ENCODE peak calls at places on chromosome 3, in nine cellular contexts. S is endothelial cell; W is dorsolateral prefrontal cortex; C is activated T-helper 1 cell treated with anti-CD3 and anti-CD28 coated beads, Interleukin-2, amount 50 U/mL, for 16 hours; F is lower leg skin; J is kidney glomerular epithelial cell; H is ELR; Y is mesothelial cell of epicardium; P is HL-60. D is an unnamed sample.

GRCh38 chr3:18870642-18871041 is 277.7 kb upstream of the KCNH8 start:
- DNase-seq in W (no peak), F (no peak), S (no peak), H (no peak), Y (no peak), J (no peak), P (no peak), C (no peak), D (no peak)

GRCh38 chr3:39388741-39389248 is 5.6 kb downstream of the SLC25A38 start:
- DNase-seq in C (no peak), S (no peak), P (no peak), J (no peak), F (no peak), W (no peak), Y (no peak), H (no peak), D (no peak)

GRCh38 chr3:129506272-129506742 is 22.1 kb upstream of the RHO start:
- DNase-seq in P (no peak), F (no peak), S (no peak), H (no peak), W (no peak), J (peak; percentile 8), Y (no peak), C (no peak), D (no peak)

GRCh38 chr3:159069076-159069475 is 267.2 kb downstream of the MFSD1 start:
- DNase-seq in Y (no peak), H (no peak), J (no peak), W (no peak), P (no peak), S (no peak), C (no peak), F (no peak), D (no peak)

GRCh38 chr3:126057936-126058335 is 26.0 kb downstream of the SLC41A3 start:
- DNase-seq in F (no peak), W (no peak), C (no peak), S (no peak), P (no peak), J (no peak), Y (no peak), H (no peak), D (no peak)

GRCh38 chr3:53236112-53236841 is 19.5 kb downstream of the TKT start:
- DNase-seq in H (peak; percentile 91), P (peak; percentile 79), Y (no peak), F (no peak), W (peak; percentile 56), S (peak; percentile 49), C (no peak), J (peak; percentile 57), D (peak; percentile 85)

GRCh38 chr3:40268708-40269524 is 40.6 kb upstream of the EIF1B start:
- DNase-seq in J (no peak), Y (no peak), H (no peak), W (no peak), C (no peak), S (no peak), F (no peak), P (no peak), D (no peak)

GRCh38 chr3:67196677-67197076 is 198.6 kb downstream of the KBTBD8 start:
- DNase-seq in Y (no peak), S (no peak), J (no peak), F (no peak), P (no peak), C (no peak), H (no peak), W (no peak), D (no peak)

GRCh38 chr3:14187059-14187458 is 8.4 kb downstream of the LSM3 start:
- DNase-seq in P (no peak), S (no peak), H (no peak), Y (no peak), F (no peak), J (no peak), W (no peak), C (no peak), D (no peak)

GRCh38 chr3:186213946-186214345 is 105.1 kb upstream of the ETV5 start:
- DNase-seq in W (no peak), S (no peak), J (no peak), F (no peak), P (no peak), Y (no peak), C (no peak), H (peak; percentile 44), D (peak; percentile 67)

GRCh38 chr3:104906001-104906639 is 460.6 kb upstream of the ALCAM start:
- DNase-seq in S (no peak), W (no peak), Y (no peak), C (no peak), H (no peak), P (no peak), F (no peak), J (no peak), D (no peak)

GRCh38 chr3:146160964-146161724 is at the start of gene PLOD2:
- DNase-seq in Y (peak; percentile 55), H (peak; percentile 92), W (peak; percentile 29), J (peak; percentile 89), C (no peak), F (peak; percentile 38), S (peak; percentile 75), P (no peak), D (peak; percentile 97)

GRCh38 chr3:13307041-13307440 is 113.1 kb downstream of the NUP210 start:
- DNase-seq in F (no peak), W (no peak), S (no peak), Y (no peak), C (no peak), H (no peak), J (no peak), P (no peak), D (no peak)

GRCh38 chr3:187292186-187292585 is 649 bp upstream of the MASP1 start:
- DNase-seq in F (no peak), H (peak; percentile 15), S (no peak), J (no peak), C (no peak), Y (no peak), W (no peak), P (no peak), D (no peak)

GRCh38 chr3:20145874-20146273 is 40.1 kb downstream of the SGO1 start:
- DNase-seq in H (no peak), Y (no peak), C (no peak), S (no peak), F (no peak), P (no peak), W (no peak), J (no peak), D (no peak)

GRCh38 chr3:63528325-63529000 is 124.0 kb upstream of the SNTN start:
- DNase-seq in H (no peak), S (no peak), Y (no peak), F (no peak), J (no peak), W (no peak), P (no peak), C (no peak), D (no peak)

GRCh38 chr3:68893600-68894239 is 38.6 kb downstream of the TAFA4 start:
- DNase-seq in J (peak; percentile 14), W (no peak), F (no peak), S (no peak), P (peak; percentile 3), C (no peak), Y (no peak), H (peak; percentile 42), D (peak; percentile 14)

GRCh38 chr3:126125781-126126251 is 41.9 kb upstream of the SLC41A3 start:
- DNase-seq in S (no peak), C (no peak), H (no peak), Y (no peak), F (no peak), J (no peak), P (no peak), W (no peak), D (no peak)

GRCh38 chr3:46703013-46703520 is 1.9 kb downstream of the TMIE start:
- DNase-seq in F (no peak), S (no peak), W (no peak), H (no peak), J (no peak), Y (no peak), P (no peak), C (no peak), D (no peak)

GRCh38 chr3:114216186-114216970 is 21.0 kb downstream of the ZNF80 start:
- DNase-seq in Y (no peak), P (no peak), F (no peak), H (no peak), S (no peak), W (no peak), J (peak; percentile 54), C (no peak), D (peak; percentile 22)

GRCh38 chr3:73490453-73491311 is 134.1 kb downstream of the PDZRN3 start:
- DNase-seq in H (no peak), C (no peak), Y (no peak), F (no peak), S (no peak), P (no peak), J (peak; percentile 24), W (no peak), D (peak; percentile 30)

GRCh38 chr3:38019658-38020341 is 9.6 kb downstream of the PLCD1 start:
- DNase-seq in J (no peak), F (no peak), C (no peak), H (no peak), P (no peak), W (no peak), Y (no peak), S (no peak), D (no peak)

GRCh38 chr3:87167634-87168456 is 59.3 kb upstream of the CHMP2B start:
- DNase-seq in P (peak; percentile 20), Y (no peak), J (peak; percentile 18), F (peak; percentile 25), W (no peak), H (peak; percentile 75), C (no peak), S (peak; percentile 41), D (peak; percentile 52)

GRCh38 chr3:94310736-94311135 is 247.9 kb downstream of the NSUN3 start:
- DNase-seq in C (no peak), W (no peak), Y (no peak), H (no peak), F (no peak), S (no peak), J (no peak), P (no peak), D (no peak)

GRCh38 chr3:13111173-13111873 is 38.1 kb upstream of the IQSEC1 start:
- DNase-seq in F (no peak), J (no peak), S (no peak), W (no peak), Y (no peak), P (no peak), H (no peak), C (no peak), D (no peak)

GRCh38 chr3:119508172-119508845 is 10.0 kb downstream of the TIMMDC1 start:
- DNase-seq in J (no peak), W (no peak), F (no peak), S (no peak), C (no peak), H (no peak), P (peak; percentile 35), Y (no peak), D (no peak)

GRCh38 chr3:67094167-67094566 is 96.1 kb downstream of the KBTBD8 start:
- DNase-seq in Y (no peak), W (no peak), F (no peak), P (no peak), H (no peak), C (no peak), S (no peak), J (no peak), D (no peak)

GRCh38 chr3:143139786-143140185 is 20.2 kb downstream of the CHST2 start:
- DNase-seq in S (no peak), J (no peak), Y (no peak), P (no peak), W (no peak), F (no peak), C (no peak), H (peak; percentile 83), D (peak; percentile 34)